ENCODE peak calls at places on chromosomes 7 and 10, in seven cellular contexts. U is mesendoderm, P is H1, A is IMR-90, R is mesenchymal stem cell, F is H9, G is trophoblast cell. V is an unnamed sample.
A peak's percentile ranks its signal among the peaks of the same experiment; 100 is the strongest.

GRCh38 chr7:157527686-157528085 is 190.9 kb downstream of the DNAJB6 start:
- DNase-seq in U (no peak), P (peak; percentile 39), A (no peak), R (no peak), F (peak; percentile 22), G (no peak), V (no peak)

GRCh38 chr10:5446390-5446926 is 34.1 kb downstream of the NET1 start:
- DNase-seq in U (peak; percentile 97), P (peak; percentile 97), A (peak; percentile 84), R (peak; percentile 92), F (peak; percentile 97), G (peak; percentile 96), V (peak; percentile 82)

GRCh38 chr7:95405800-95406199 is 9.6 kb upstream of the PON3 start:
- DNase-seq in U (no peak), P (no peak), A (no peak), R (no peak), F (no peak), G (no peak), V (no peak)

GRCh38 chr7:154898973-154899855 is 103.7 kb downstream of the PAXIP1 start:
- DNase-seq in U (no peak), P (no peak), A (no peak), R (no peak), F (no peak), G (no peak), V (no peak)

GRCh38 chr7:24700446-24701044 is 56.7 kb downstream of the GSDME start:
- DNase-seq in U (peak; percentile 58), P (peak; percentile 46), A (peak; percentile 38), R (no peak), F (no peak), G (peak; percentile 13), V (no peak)

GRCh38 chr7:909358-910329 is 33.3 kb downstream of the GET4 start:
- DNase-seq in U (no peak), P (no peak), A (peak; percentile 15), R (peak; percentile 55), F (no peak), G (no peak), V (peak; percentile 15)

GRCh38 chr10:110748970-110749369 is 104.8 kb downstream of the RBM20 start:
- DNase-seq in U (no peak), P (no peak), A (no peak), R (no peak), F (no peak), G (no peak), V (no peak)

GRCh38 chr7:24283559-24283899 is 461 bp upstream of the NPY start:
- DNase-seq in U (peak; percentile 27), P (peak; percentile 68), A (no peak), R (no peak), F (no peak), G (no peak), V (no peak)

GRCh38 chr7:12719141-12719919 is 31.9 kb downstream of the ARL4A start:
- DNase-seq in U (no peak), P (no peak), A (peak; percentile 86), R (no peak), F (no peak), G (no peak), V (no peak)

GRCh38 chr10:121080324-121080807 is 229.2 kb downstream of the WDR11 start:
- DNase-seq in U (peak; percentile 73), P (no peak), A (no peak), R (peak; percentile 53), F (no peak), G (no peak), V (no peak)

GRCh38 chr10:84552478-84552877 is 224.1 kb downstream of the CCSER2 start:
- DNase-seq in U (peak; percentile 79), P (no peak), A (no peak), R (no peak), F (peak; percentile 53), G (no peak), V (no peak)

GRCh38 chr7:129386563-129386962 is 47.7 kb upstream of the STRIP2 start:
- DNase-seq in U (no peak), P (no peak), A (no peak), R (no peak), F (no peak), G (no peak), V (no peak)

GRCh38 chr10:73796766-73797165 is 11.4 kb downstream of the ZSWIM8 start:
- DNase-seq in U (no peak), P (no peak), A (no peak), R (no peak), F (no peak), G (no peak), V (no peak)

GRCh38 chr7:93544686-93545085 is 29.8 kb downstream of the CALCR start:
- DNase-seq in U (no peak), P (no peak), A (no peak), R (no peak), F (no peak), G (no peak), V (no peak)

GRCh38 chr7:158296798-158297104 is 290.9 kb downstream of the PTPRN2 start:
- DNase-seq in U (no peak), P (peak; percentile 30), A (no peak), R (no peak), F (peak; percentile 16), G (no peak), V (no peak)

GRCh38 chr7:26534649-26535482 is 243.2 kb downstream of the SNX10 start:
- DNase-seq in U (no peak), P (no peak), A (no peak), R (no peak), F (no peak), G (no peak), V (no peak)

GRCh38 chr7:157465597-157466348 is 129.0 kb downstream of the DNAJB6 start:
- DNase-seq in U (no peak), P (no peak), A (no peak), R (no peak), F (no peak), G (no peak), V (no peak)

GRCh38 chr10:114685456-114685855 is 27.4 kb upstream of the ABLIM1 start:
- DNase-seq in U (peak; percentile 88), P (no peak), A (no peak), R (peak; percentile 15), F (no peak), G (peak; percentile 79), V (no peak)

GRCh38 chr10:62233494-62234283 is 35.0 kb downstream of the RTKN2 start:
- DNase-seq in U (no peak), P (no peak), A (peak; percentile 25), R (no peak), F (no peak), G (no peak), V (no peak)

GRCh38 chr10:79012567-79012966 is 56.2 kb upstream of the ZMIZ1 start:
- DNase-seq in U (no peak), P (no peak), A (no peak), R (no peak), F (no peak), G (no peak), V (no peak)
- H3K18ac ChIP-seq in U (no peak overlapping the region), P (no peak overlapping the region), A (no peak overlapping the region), R (no peak overlapping the region), F (no peak overlapping the region), G (no peak overlapping the region), V (peak overlapping the region; percentile 44)

GRCh38 chr7:131529617-131530016 is 26.8 kb downstream of the PODXL start:
- DNase-seq in U (no peak), P (no peak), A (no peak), R (no peak), F (no peak), G (no peak), V (no peak)
- H2BK120ac ChIP-seq in U (no peak overlapping the region), P (no peak overlapping the region), A (no peak overlapping the region), R (no peak overlapping the region), F (no peak overlapping the region), G (no peak overlapping the region), V (no peak overlapping the region)

DNA sequence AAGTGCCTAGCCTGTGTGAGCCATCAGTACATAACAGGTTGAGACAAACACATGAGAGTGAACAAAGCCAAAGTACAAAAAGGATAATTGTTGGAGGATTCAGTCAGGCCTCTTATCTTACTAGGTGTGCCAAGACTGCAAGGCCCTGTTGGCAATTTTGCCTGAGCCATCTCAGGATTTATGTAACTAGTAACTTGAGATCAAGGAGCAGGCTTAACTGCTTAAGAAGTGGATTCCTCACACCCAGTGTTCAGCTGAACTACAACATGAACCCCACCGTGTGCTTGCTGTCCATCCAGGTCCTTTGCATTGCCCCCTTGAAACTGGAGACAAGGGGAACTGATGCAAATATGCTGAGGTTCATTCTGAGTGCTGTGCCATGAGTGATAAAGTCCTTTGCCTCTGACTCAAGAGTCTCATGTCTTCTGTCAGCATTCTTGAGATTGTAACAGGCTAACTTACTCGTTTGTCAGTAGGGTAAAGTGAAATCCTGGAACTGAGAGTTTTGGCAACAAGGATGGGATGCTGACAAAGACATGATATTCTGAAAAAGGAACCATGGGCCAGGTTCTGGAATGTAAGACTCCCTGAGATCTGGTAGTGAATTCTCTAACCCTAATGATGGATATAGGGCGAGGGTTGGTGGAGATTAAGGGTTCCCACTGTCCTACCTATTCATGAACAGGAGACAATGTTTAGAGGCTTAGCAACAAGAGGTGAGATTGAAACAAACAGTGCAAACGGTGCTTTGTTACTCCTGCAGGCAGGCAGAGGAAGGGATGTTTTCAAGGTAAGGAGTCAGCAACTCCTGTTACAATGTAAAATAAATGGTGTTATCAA is 44.1 kb upstream of the GATAD1 start:
- DNase-seq in U (peak; percentile 65), P (no peak), A (peak; percentile 79), R (peak; percentile 23), F (no peak), G (peak; percentile 24), V (no peak)
- H3K18ac ChIP-seq in U (no peak overlapping the region), P (no peak overlapping the region), A (peak overlapping the region; percentile 54), R (no peak overlapping the region), F (no peak overlapping the region), G (no peak overlapping the region), V (no peak overlapping the region)

GRCh38 chr7:155979566-155979965 is 167.3 kb upstream of the SHH start:
- DNase-seq in U (no peak), P (no peak), A (no peak), R (no peak), F (no peak), G (no peak), V (no peak)

GRCh38 chr7:155983176-155983815 is 171.0 kb upstream of the SHH start:
- DNase-seq in U (no peak), P (no peak), A (no peak), R (no peak), F (peak; percentile 11), G (no peak), V (no peak)

GRCh38 chr7:155980841-155981240 is 168.6 kb upstream of the SHH start:
- DNase-seq in U (no peak), P (no peak), A (no peak), R (no peak), F (peak; percentile 8), G (no peak), V (no peak)

GRCh38 chr7:155979994-155980393 is 167.7 kb upstream of the SHH start:
- DNase-seq in U (no peak), P (no peak), A (no peak), R (no peak), F (peak; percentile 12), G (no peak), V (no peak)

GRCh38 chr7:155981703-155982102 is 169.4 kb upstream of the SHH start:
- DNase-seq in U (no peak), P (no peak), A (no peak), R (no peak), F (no peak), G (no peak), V (no peak)
- H2BK120ac ChIP-seq in U (no peak overlapping the region), P (no peak overlapping the region), A (no peak overlapping the region), R (no peak overlapping the region), F (no peak overlapping the region), G (no peak overlapping the region), V (no peak overlapping the region)

GRCh38 chr7:4267326-4268039 is 414.6 kb upstream of the FOXK1 start:
- DNase-seq in U (no peak), P (peak; percentile 39), A (no peak), R (no peak), F (no peak), G (no peak), V (no peak)
- H3K18ac ChIP-seq in U (no peak overlapping the region), P (no peak overlapping the region), A (no peak overlapping the region), R (no peak overlapping the region), F (no peak overlapping the region), G (no peak overlapping the region), V (no peak overlapping the region)

GRCh38 chr7:7210475-7211237 is 28.3 kb downstream of the C1GALT1 start:
- DNase-seq in U (peak; percentile 97), P (peak; percentile 61), A (no peak), R (no peak), F (peak; percentile 97), G (no peak), V (no peak)
- H2BK120ac ChIP-seq in U (peak overlapping the region; percentile 92), P (peak overlapping the region; percentile 98), A (no peak overlapping the region), R (no peak overlapping the region), F (peak overlapping the region; percentile 99), G (peak overlapping the region; percentile 51), V (no peak overlapping the region)